ENCODE peak calls at places on chromosomes 4 and X, in five cellular contexts. I, Y, J, N and S are unnamed samples.

GRCh38 chr4:102091656-102092055 is 253.6 kb downstream of the SLC39A8 start:
- DNase-seq in I (no peak), N (no peak), J (no peak), Y (no peak), S (no peak)

GRCh38 chr4:82893942-82894341 is 3.0 kb upstream of the SEC31A start:
- DNase-seq in I (peak), Y (no peak), N (no peak), J (peak), S (no peak)

GRCh38 chr4:39698424-39699009 is 581 bp downstream of the UBE2K start:
- DNase-seq in N (peak), J (peak), I (no peak), Y (no peak), S (peak)

GRCh38 chr4:2069161-2069971 is 10.2 kb downstream of the NAT8L start:
- DNase-seq in Y (no peak), I (no peak), N (peak), J (no peak), S (no peak)

GRCh38 chr4:213971-214370 is 89.7 kb downstream of the ZNF718 start:
- DNase-seq in J (no peak), Y (no peak), I (no peak), N (no peak), S (no peak)

GRCh38 chrX:153514259-153514658 is 3.2 kb upstream of the ATP2B3 start:
- DNase-seq in I (no peak), Y (no peak), J (no peak), N (no peak), S (no peak)

GRCh38 chr4:15451866-15452765 is 17.6 kb upstream of the CC2D2A start:
- DNase-seq in J (peak), Y (peak), N (peak), I (peak), S (no peak)

GRCh38 chr4:143099693-143100092 is 85.0 kb upstream of the USP38 start:
- DNase-seq in N (no peak), Y (no peak), I (no peak), J (no peak), S (no peak)

GRCh38 chrX:40031861-40032422 is 65.8 kb downstream of the BCOR start:
- DNase-seq in J (no peak), N (no peak), Y (no peak), I (no peak), S (no peak)

GRCh38 chr4:15515106-15515505 is 45.4 kb downstream of the CC2D2A start:
- DNase-seq in J (no peak), Y (peak), I (no peak), N (no peak), S (no peak)

GRCh38 chr4:3136454-3136853 is 62.0 kb downstream of the HTT start:
- DNase-seq in I (no peak), N (no peak), J (peak), Y (peak), S (no peak)

GRCh38 chr4:53702334-53703266 is 111.3 kb upstream of the LNX1 start:
- DNase-seq in Y (peak), I (peak), N (peak), J (peak), S (peak)

DNA sequence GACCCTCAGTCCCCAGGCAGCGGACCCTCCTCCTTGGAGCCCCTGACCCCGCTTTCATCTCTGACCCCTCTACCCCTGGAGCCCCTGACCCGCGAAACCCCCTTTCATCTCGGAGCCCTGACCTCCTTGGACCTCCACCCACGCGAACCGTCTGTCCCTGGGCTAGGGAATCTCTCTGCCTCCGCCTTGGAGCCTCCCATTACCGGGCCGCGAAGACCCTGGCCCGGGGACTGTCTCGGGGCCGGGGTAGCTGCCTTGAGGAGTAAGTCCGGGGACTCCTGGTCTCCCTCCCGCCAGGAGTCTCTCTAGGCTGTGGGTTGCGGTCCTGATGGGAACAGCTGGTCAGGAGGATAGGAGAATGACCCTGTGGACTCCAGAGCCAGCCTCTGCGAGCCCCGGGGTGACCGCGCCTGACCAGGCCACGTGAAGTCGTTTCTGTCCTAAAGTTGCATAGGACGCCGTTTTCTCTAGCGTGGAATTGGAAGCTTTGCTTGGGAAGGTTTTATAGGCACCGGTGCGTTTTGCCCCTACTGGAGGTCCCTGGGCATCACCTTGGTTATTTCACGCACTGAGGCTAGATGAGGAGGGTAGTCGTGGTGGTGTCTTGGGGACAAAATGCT is 824 bp downstream of the TBC1D14 start:
- DNase-seq in N (peak), Y (no peak), I (no peak), J (no peak), S (peak)
- TF ChIP-seq CTCF in N (no peak), Y (no peak), I (no peak), J (no peak), S (peak)

GRCh38 chr4:106369456-106370060 is 980 bp upstream of the GIMD1 start:
- DNase-seq in J (peak), Y (peak), I (peak), N (no peak), S (peak)
- TF ChIP-seq CTCF in J (peak), Y (peak), I (peak), N (peak), S (peak)

GRCh38 chrX:133183806-133184205 is 34.3 kb downstream of the TFDP3 start:
- DNase-seq in N (no peak), Y (no peak), I (no peak), J (no peak), S (no peak)

GRCh38 chrX:133185119-133185518 is 33.0 kb downstream of the TFDP3 start:
- DNase-seq in I (no peak), J (no peak), Y (no peak), N (no peak), S (peak)

GRCh38 chrX:133177202-133177601 is 41.0 kb downstream of the TFDP3 start:
- DNase-seq in I (no peak), Y (no peak), J (no peak), N (no peak), S (no peak)

GRCh38 chrX:133179500-133179899 is 38.7 kb downstream of the TFDP3 start:
- DNase-seq in J (no peak), Y (no peak), I (no peak), N (no peak), S (no peak)
- TF ChIP-seq CTCF in J (no peak), Y (no peak), I (no peak), N (no peak), S (no peak)

GRCh38 chr4:19756661-19757060 is 495.0 kb upstream of the SLIT2 start:
- DNase-seq in Y (no peak), N (no peak), J (no peak), I (no peak), S (no peak)

GRCh38 chr4:19748470-19748869 is 503.2 kb upstream of the SLIT2 start:
- DNase-seq in J (peak), Y (peak), N (peak), I (peak), S (no peak)

GRCh38 chr4:19748911-19749473 is 502.7 kb upstream of the SLIT2 start:
- DNase-seq in Y (peak), I (peak), J (peak), N (no peak), S (no peak)

DNA sequence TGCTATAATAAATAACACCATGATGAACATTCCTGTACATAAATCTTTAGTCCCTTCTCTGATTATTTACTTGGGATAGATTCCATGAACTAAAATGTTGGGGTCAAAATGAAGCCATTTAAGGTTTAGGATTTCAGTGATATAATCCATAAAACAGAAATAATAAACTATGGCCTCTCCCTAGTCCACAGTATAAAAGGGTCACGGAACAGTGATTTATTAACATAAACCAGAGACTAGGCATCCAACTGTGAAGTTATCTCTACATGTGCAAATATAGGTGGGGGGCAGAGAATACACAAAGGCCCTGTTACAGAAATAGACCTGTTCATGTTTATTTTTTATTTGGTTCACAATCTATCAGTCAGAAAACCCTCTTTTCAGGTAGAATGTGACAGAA is 499.1 kb upstream of the SLIT2 start:
- DNase-seq in I (no peak), J (no peak), Y (no peak), N (no peak), S (no peak)
- TF ChIP-seq CTCF in I (no peak), J (no peak), Y (no peak), N (no peak), S (no peak)

DNA sequence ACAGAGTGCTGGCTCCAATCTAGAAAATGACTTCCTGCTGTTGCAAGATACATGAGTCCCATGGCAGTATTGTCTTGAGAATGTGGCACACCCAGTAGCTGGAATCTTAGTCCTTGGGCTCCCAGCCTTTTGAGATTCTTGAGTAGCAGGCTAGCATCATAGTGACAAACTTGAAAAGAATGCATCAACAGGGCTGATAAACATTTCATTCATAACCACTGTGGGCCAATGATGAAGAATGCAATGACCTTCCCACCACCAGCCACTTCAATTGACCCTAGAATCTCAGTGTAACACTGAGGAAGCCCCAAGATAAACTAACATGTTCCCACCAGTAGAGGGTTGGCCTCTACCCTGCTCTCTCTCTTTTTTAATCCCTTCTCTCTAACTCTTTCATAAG is 329.3 kb downstream of the GBA3 start:
- DNase-seq in Y (peak), N (no peak), I (peak), J (peak), S (peak)
- TF ChIP-seq CTCF in Y (no peak), N (no peak), I (peak), J (no peak), S (peak)

GRCh38 chrX:34918091-34918736 is 24.4 kb upstream of the FAM47B start:
- DNase-seq in J (peak), Y (peak), N (no peak), I (peak), S (no peak)

GRCh38 chrX:34917146-34917545 is 25.4 kb upstream of the FAM47B start:
- DNase-seq in Y (peak), J (peak), I (no peak), N (no peak), S (no peak)

GRCh38 chrX:34915463-34916225 is 27.0 kb upstream of the FAM47B start:
- DNase-seq in I (no peak), J (no peak), Y (no peak), N (no peak), S (no peak)

DNA sequence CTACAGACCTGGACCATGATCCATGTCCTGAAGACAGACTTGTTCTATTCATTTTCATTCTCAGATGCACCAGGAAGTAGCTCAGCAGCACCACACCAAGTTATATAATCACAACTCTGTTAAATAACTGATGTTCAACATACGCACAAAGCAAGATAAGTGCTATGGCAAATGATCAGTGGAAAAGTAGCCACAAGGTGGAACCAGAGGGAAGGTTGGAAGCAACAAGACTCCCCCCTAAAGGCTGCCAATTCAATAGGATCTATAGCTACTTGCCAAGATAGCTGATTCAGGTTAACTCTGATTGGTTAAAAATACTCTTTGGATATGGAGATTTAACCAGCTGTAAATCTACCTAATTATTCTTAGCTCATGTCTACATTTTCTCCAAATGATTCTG is 23.7 kb upstream of the FAM47B start:
- DNase-seq in N (no peak), Y (peak), I (peak), J (peak), S (peak)
- TF ChIP-seq CTCF in N (no peak), Y (peak), I (peak), J (peak), S (peak)

DNA sequence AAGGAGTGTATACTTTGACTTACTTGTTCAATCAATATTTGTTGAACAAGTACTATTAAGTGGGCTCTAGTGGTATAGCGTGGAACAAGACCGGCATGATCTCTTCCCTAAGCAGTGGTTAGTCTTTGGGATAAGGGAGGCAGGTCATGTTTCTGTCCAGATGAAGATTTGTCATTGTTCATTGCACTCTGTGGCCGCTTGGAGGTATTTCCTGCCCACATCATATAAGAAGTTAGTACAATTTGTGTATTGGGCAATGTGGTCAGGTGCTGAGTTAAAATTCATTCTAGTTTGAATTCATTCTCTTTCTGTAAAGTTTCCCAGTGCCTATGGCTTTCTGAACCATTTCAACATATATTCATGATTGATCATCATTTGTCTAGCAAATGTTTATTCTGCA is 101.1 kb upstream of the SHISA3 start:
- DNase-seq in I (no peak), N (no peak), J (peak), Y (no peak), S (no peak)
- TF ChIP-seq CTCF in I (no peak), N (no peak), J (no peak), Y (no peak), S (no peak)